ENCODE peak calls at places on chromosome 3, in five cellular contexts. L is activated CD4-positive, alpha-beta T cell treated with anti-CD3 and anti-CD28 coated beads, Interleukin-2, amount 10 ng/mL, durations not matched to agents 7 days and 5 days; P is activated naive CD8-positive, alpha-beta T cell treated with anti-CD3 and anti-CD28 coated beads for 36 hours; D is AG08396; V is iPS-NIHi11. W is an unnamed sample.

GRCh38 chr3:109275702-109276293 is 40.5 kb downstream of the DPPA2 start:
- DNase-seq in D (peak), P (peak), V (peak), L (peak), W (peak)

GRCh38 chr3:147152476-147152875 is 253.9 kb downstream of the ZIC4 start:
- DNase-seq in D (no peak), P (no peak), V (no peak), L (no peak), W (no peak)

GRCh38 chr3:53069422-53070068 is 23.7 kb upstream of the SFMBT1 start:
- DNase-seq in P (no peak), D (no peak), V (no peak), L (no peak), W (no peak)

GRCh38 chr3:15887261-15887660 is 89.5 kb upstream of the ANKRD28 start:
- DNase-seq in P (no peak), L (no peak), V (no peak), D (no peak), W (no peak)

GRCh38 chr3:189239616-189240015 is 67.8 kb downstream of the TPRG1 start:
- DNase-seq in D (no peak), V (no peak), P (no peak), L (no peak), W (no peak)

GRCh38 chr3:127455541-127456450 is 134.7 kb downstream of the TPRA1 start:
- DNase-seq in V (peak), P (peak), D (peak), L (peak), W (peak)

GRCh38 chr3:171824824-171825221 is 14.5 kb upstream of the PLD1 start:
- DNase-seq in P (no peak), L (no peak), D (no peak), V (no peak), W (no peak)

GRCh38 chr3:179347108-179347382 is 464 bp upstream of the MFN1 start:
- DNase-seq in V (no peak), P (no peak), L (no peak), D (no peak), W (no peak)

GRCh38 chr3:15974647-15975046 is 176.9 kb upstream of the ANKRD28 start:
- DNase-seq in D (no peak), V (peak), L (no peak), P (no peak), W (no peak)

GRCh38 chr3:37852097-37852496 is 9.6 kb upstream of the CTDSPL start:
- DNase-seq in V (no peak), P (no peak), L (no peak), D (peak), W (peak)

GRCh38 chr3:125032100-125032643 is 23.6 kb downstream of the HEG1 start:
- DNase-seq in V (no peak), P (no peak), L (no peak), D (no peak), W (peak)

GRCh38 chr3:168579010-168579409 is 483.3 kb upstream of the GOLIM4 start:
- DNase-seq in L (no peak), V (no peak), D (no peak), P (no peak), W (no peak)

GRCh38 chr3:132090921-132091320 is 56.1 kb upstream of the CPNE4 start:
- DNase-seq in P (no peak), D (no peak), V (no peak), L (no peak), W (peak)

GRCh38 chr3:10281951-10282350 is 10.8 kb downstream of the GHRL start:
- DNase-seq in D (no peak), P (no peak), V (no peak), L (no peak), W (no peak)

GRCh38 chr3:15645740-15646490 is 44.4 kb downstream of the BTD start:
- DNase-seq in V (no peak), L (no peak), P (no peak), D (peak), W (peak)

GRCh38 chr3:81249540-81250029 is 511.9 kb downstream of the GBE1 start:
- DNase-seq in V (no peak), D (no peak), L (no peak), P (no peak), W (peak)

GRCh38 chr3:113297281-113297680 is 85.9 kb downstream of the BOC start:
- DNase-seq in P (no peak), L (no peak), V (no peak), D (no peak), W (no peak)

GRCh38 chr3:171328419-171329082 is 131.7 kb downstream of the TNIK start:
- DNase-seq in D (no peak), V (peak), P (peak), L (peak), W (peak)

GRCh38 chr3:128353991-128354687 is 112.6 kb downstream of the DNAJB8 start:
- DNase-seq in D (peak), V (no peak), P (no peak), L (no peak), W (peak)

GRCh38 chr3:11413071-11413470 is 140.9 kb downstream of the ATG7 start:
- DNase-seq in L (no peak), D (no peak), V (no peak), P (no peak), W (peak)

GRCh38 chr3:156834962-156835535 is 8.9 kb downstream of the LEKR1 start:
- DNase-seq in P (no peak), D (no peak), V (no peak), L (no peak), W (no peak)

GRCh38 chr3:103410231-103410630 is 975.4 kb downstream of the ZPLD1 start:
- DNase-seq in D (no peak), P (no peak), L (no peak), V (peak), W (no peak)

GRCh38 chr3:185824467-185825378 is at the start of gene IGF2BP2:
- DNase-seq in D (peak), V (peak), L (peak), P (peak), W (peak)

GRCh38 chr3:4472766-4473165 is 5.7 kb upstream of the SUMF1 start:
- DNase-seq in L (no peak), P (no peak), V (no peak), D (no peak), W (no peak)

W was measured in foreskin fibroblast.